ENCODE peak calls at places on chromosomes 16 and 17, in ten cellular contexts. V, G, U, D, T, M, W, C, K and S are unnamed samples.

GRCh38 chr17:38911081-38911730 is 14.2 kb upstream of the LASP1NB start:
- DNase-seq in V (no peak), G (no peak), U (peak), D (peak), T (no peak), M (no peak), W (peak), C (no peak), K (no peak), S (no peak)

GRCh38 chr16:30715777-30716445 is 16.9 kb downstream of the SRCAP start:
- DNase-seq in V (no peak), G (no peak), U (no peak), D (peak), T (no peak), M (no peak), W (peak), C (no peak), K (peak), S (no peak)

GRCh38 chr17:16025202-16025601 is 25.6 kb downstream of the TTC19 start:
- DNase-seq in V (no peak), G (no peak), U (no peak), D (no peak), T (no peak), M (no peak), W (no peak), C (no peak), K (no peak), S (no peak)

GRCh38 chr17:4514206-4514605 is 15.5 kb downstream of the SPNS2 start:
- DNase-seq in V (no peak), G (peak), U (no peak), D (no peak), T (no peak), M (peak), W (no peak), C (no peak), K (no peak), S (no peak)

GRCh38 chr17:75835315-75835987 is 8.8 kb downstream of the UNC13D start:
- DNase-seq in V (no peak), G (peak), U (no peak), D (no peak), T (no peak), M (no peak), W (no peak), C (no peak), K (no peak), S (no peak)

GRCh38 chr17:8681175-8681949 is 50.8 kb upstream of the MYH10 start:
- DNase-seq in V (no peak), G (no peak), U (no peak), D (peak), T (peak), M (no peak), W (no peak), C (peak), K (no peak), S (no peak)

GRCh38 chr16:78252757-78253156 is 153.3 kb downstream of the WWOX start:
- DNase-seq in V (no peak), G (no peak), U (no peak), D (no peak), T (no peak), M (no peak), W (no peak), C (no peak), K (no peak), S (no peak)

GRCh38 chr17:27265333-27265732 is 28.6 kb upstream of the WSB1 start:
- DNase-seq in V (no peak), G (no peak), U (no peak), D (no peak), T (no peak), M (peak), W (no peak), C (no peak), K (no peak), S (no peak)

GRCh38 chr17:48261297-48261880 is 153.8 kb downstream of the SNX11 start:
- DNase-seq in V (peak), G (peak), U (peak), D (no peak), T (no peak), M (no peak), W (no peak), C (no peak), K (no peak), S (peak)

GRCh38 chr17:80833952-80834895 is 157.4 kb upstream of the CHMP6 start:
- DNase-seq in V (peak), G (no peak), U (no peak), D (no peak), T (no peak), M (no peak), W (no peak), C (peak), K (no peak), S (no peak)

GRCh38 chr17:16908282-16908681 is 63.6 kb downstream of the TNFRSF13B start:
- DNase-seq in V (no peak), G (no peak), U (peak), D (no peak), T (no peak), M (no peak), W (no peak), C (no peak), K (no peak), S (no peak)

GRCh38 chr17:522912-523311 is 170.3 kb upstream of the RPH3AL start:
- DNase-seq in V (no peak), G (peak), U (peak), D (no peak), T (no peak), M (no peak), W (no peak), C (no peak), K (no peak), S (peak)

GRCh38 chr17:7884581-7885356 is 3.8 kb upstream of the CHD3 start:
- DNase-seq in V (peak), G (peak), U (peak), D (peak), T (no peak), M (no peak), W (peak), C (no peak), K (peak), S (no peak)

GRCh38 chr16:29852654-29853053 is 10.4 kb downstream of the CDIPT start:
- DNase-seq in V (no peak), G (no peak), U (no peak), D (no peak), T (no peak), M (no peak), W (no peak), C (peak), K (no peak), S (no peak)

GRCh38 chr17:82492647-82493516 is 26.6 kb upstream of the FOXK2 start:
- DNase-seq in V (no peak), G (no peak), U (no peak), D (no peak), T (no peak), M (peak), W (no peak), C (no peak), K (no peak), S (no peak)

GRCh38 chr17:66661411-66661843 is 173.5 kb upstream of the CACNG5 start:
- DNase-seq in V (no peak), G (no peak), U (no peak), D (peak), T (no peak), M (peak), W (no peak), C (no peak), K (no peak), S (no peak)

GRCh38 chr17:48569676-48570324 is 8.3 kb downstream of the HOXB4 start:
- DNase-seq in V (no peak), G (no peak), U (no peak), D (no peak), T (no peak), M (no peak), W (no peak), C (no peak), K (no peak), S (no peak)

GRCh38 chr17:40352044-40352778 is 12.3 kb downstream of the GJD3 start:
- DNase-seq in V (no peak), G (no peak), U (no peak), D (no peak), T (no peak), M (no peak), W (no peak), C (no peak), K (no peak), S (no peak)

GRCh38 chr16:4940719-4941118 is 3.8 kb upstream of the PPL start:
- DNase-seq in V (no peak), G (peak), U (no peak), D (no peak), T (no peak), M (peak), W (no peak), C (no peak), K (no peak), S (no peak)

GRCh38 chr16:22386976-22387375 is 12.6 kb upstream of the CDR2 start:
- DNase-seq in V (no peak), G (no peak), U (no peak), D (no peak), T (peak), M (peak), W (no peak), C (no peak), K (no peak), S (no peak)

GRCh38 chr17:50218771-50219315 is 17.4 kb upstream of the COL1A1 start:
- DNase-seq in V (no peak), G (no peak), U (no peak), D (peak), T (peak), M (peak), W (no peak), C (peak), K (no peak), S (no peak)

GRCh38 chr17:31535581-31535981 is 144.1 kb downstream of the RAB11FIP4 start:
- DNase-seq in V (no peak), G (no peak), U (peak), D (peak), T (no peak), M (no peak), W (peak), C (no peak), K (no peak), S (no peak)

GRCh38 chr17:7997186-7997585 is 5.2 kb upstream of the GUCY2D start:
- DNase-seq in V (peak), G (peak), U (peak), D (no peak), T (no peak), M (peak), W (no peak), C (no peak), K (no peak), S (no peak)

GRCh38 chr17:1894753-1895339 is 65.0 kb downstream of the RPA1 start:
- DNase-seq in V (no peak), G (no peak), U (no peak), D (no peak), T (no peak), M (peak), W (no peak), C (no peak), K (no peak), S (no peak)

GRCh38 chr16:75074920-75075687 is 41.5 kb downstream of the LDHD start:
- DNase-seq in V (peak), G (no peak), U (no peak), D (peak), T (no peak), M (no peak), W (peak), C (no peak), K (peak), S (no peak)

GRCh38 chr17:46977348-46977747 is 1.7 kb downstream of the RPRML start:
- DNase-seq in V (peak), G (peak), U (peak), D (no peak), T (no peak), M (no peak), W (no peak), C (no peak), K (no peak), S (peak)
- TF ChIP-seq CTCF in V (no peak), G (peak), U (peak), D (no peak), T (peak), M (no peak), W (no peak), C (no peak), K (no peak), S (peak)

GRCh38 chr16:68246121-68246520 is 948 bp downstream of the PLA2G15 start:
- DNase-seq in V (no peak), G (no peak), U (no peak), D (no peak), T (no peak), M (no peak), W (no peak), C (no peak), K (no peak), S (no peak)
- TF ChIP-seq CTCF in V (no peak), G (no peak), U (no peak), D (no peak), T (no peak), M (no peak), W (no peak), C (no peak), K (no peak), S (no peak)

GRCh38 chr17:72388765-72389473 is 268.1 kb downstream of the SOX9 start:
- DNase-seq in V (no peak), G (no peak), U (peak), D (no peak), T (no peak), M (peak), W (no peak), C (no peak), K (no peak), S (no peak)
- TF ChIP-seq CTCF in V (no peak), G (peak), U (peak), D (no peak), T (peak), M (peak), W (no peak), C (no peak), K (no peak), S (no peak)

GRCh38 chr17:17922198-17922901 is 49.9 kb downstream of the TOM1L2 start:
- DNase-seq in V (no peak), G (peak), U (no peak), D (no peak), T (no peak), M (no peak), W (no peak), C (no peak), K (no peak), S (no peak)

GRCh38 chr17:17919169-17920107 is 52.8 kb downstream of the TOM1L2 start:
- DNase-seq in V (peak), G (peak), U (peak), D (peak), T (peak), M (peak), W (peak), C (peak), K (peak), S (peak)

GRCh38 chr17:17924131-17924856 is 47.9 kb downstream of the TOM1L2 start:
- DNase-seq in V (no peak), G (no peak), U (no peak), D (no peak), T (no peak), M (no peak), W (no peak), C (no peak), K (no peak), S (no peak)

GRCh38 chr17:17924857-17925250 is 47.3 kb downstream of the TOM1L2 start:
- DNase-seq in V (no peak), G (no peak), U (no peak), D (no peak), T (no peak), M (no peak), W (no peak), C (no peak), K (no peak), S (no peak)

GRCh38 chr17:17921192-17922082 is 50.8 kb downstream of the TOM1L2 start:
- DNase-seq in V (no peak), G (peak), U (peak), D (no peak), T (peak), M (peak), W (no peak), C (peak), K (no peak), S (peak)
- TF ChIP-seq CTCF in V (no peak), G (peak), U (peak), D (no peak), T (no peak), M (no peak), W (no peak), C (no peak), K (no peak), S (no peak)

DNA sequence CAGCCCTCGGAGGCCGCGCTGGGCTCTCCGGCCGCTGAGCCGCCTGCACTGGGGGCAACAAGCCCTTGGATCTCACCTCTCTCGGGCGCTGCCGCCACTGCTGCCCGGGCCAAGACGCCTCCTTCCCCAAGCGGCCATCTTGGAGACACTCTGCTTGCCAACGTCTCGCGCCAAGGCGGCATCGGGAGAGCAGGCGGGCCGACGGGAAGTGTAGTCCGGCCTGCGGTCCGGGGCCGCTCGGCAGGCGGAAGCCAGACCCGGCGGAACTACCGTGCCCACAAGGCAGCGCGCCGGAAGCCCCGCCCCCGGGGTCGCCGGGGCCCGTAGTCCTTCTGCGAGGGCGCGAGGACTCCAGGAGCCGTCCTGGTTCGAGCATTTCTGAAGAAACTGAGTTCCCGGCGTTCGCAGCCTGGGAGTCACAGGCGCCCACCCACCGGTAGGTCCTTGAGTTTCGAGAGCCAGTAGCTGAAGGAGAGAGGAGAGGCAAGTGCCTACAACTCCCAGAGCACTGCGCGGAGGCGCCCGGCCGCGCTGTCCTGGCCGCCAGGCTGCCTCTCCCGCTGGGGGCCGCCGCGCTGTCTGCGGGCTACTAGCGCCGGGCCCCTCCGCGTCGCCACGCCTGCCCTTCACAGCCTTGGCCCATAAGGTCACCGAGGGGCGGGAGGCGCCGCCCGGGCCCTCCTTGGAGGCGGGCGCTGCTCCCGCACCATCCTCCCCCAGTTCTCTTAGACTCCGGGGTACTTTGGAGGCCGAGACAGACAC is at the start of gene TMEM11:
- DNase-seq in V (peak), G (peak), U (peak), D (peak), T (peak), M (peak), W (peak), C (peak), K (peak), S (peak)
- TF ChIP-seq CTCF in V (no peak), G (no peak), U (no peak), D (peak), T (peak), M (no peak), W (no peak), C (no peak), K (peak), S (peak)